ENCODE peak calls at places on chromosomes 7 and 10, in eight cellular contexts. One of them, this sample, is unnamed.

GRCh38 chr7:150974468-150975391 is 3.4 kb downstream of the KCNH2 start:
- DNase-seq in transverse colon: peak
- DNase-seq in nephron progenitor cell: peak
- DNase-seq in retinal pigment epithelial cell: no peak
- DNase-seq in fibroblast of mammary gland: no peak
- DNase-seq in colonic mucosa: peak
- DNase-seq in hepatocyte: peak
- DNase-seq in astrocyte: no peak
- DNase-seq in this sample: peak

GRCh38 chr10:1049425-1049958 is 573 bp upstream of the IDI1 start:
- DNase-seq in transverse colon: no peak
- DNase-seq in nephron progenitor cell: no peak
- DNase-seq in retinal pigment epithelial cell: no peak
- DNase-seq in fibroblast of mammary gland: no peak
- DNase-seq in colonic mucosa: no peak
- DNase-seq in hepatocyte: no peak
- DNase-seq in astrocyte: peak
- DNase-seq in this sample: no peak

GRCh38 chr7:130371059-130371458 is 9.2 kb upstream of the CPA1 start:
- DNase-seq in transverse colon: peak
- DNase-seq in nephron progenitor cell: no peak
- DNase-seq in retinal pigment epithelial cell: no peak
- DNase-seq in fibroblast of mammary gland: peak
- DNase-seq in colonic mucosa: no peak
- DNase-seq in hepatocyte: no peak
- DNase-seq in astrocyte: no peak
- DNase-seq in this sample: no peak

GRCh38 chr7:140674356-140674800 is 1.6 kb downstream of the ADCK2 start:
- DNase-seq in transverse colon: peak
- DNase-seq in nephron progenitor cell: no peak
- DNase-seq in retinal pigment epithelial cell: no peak
- DNase-seq in fibroblast of mammary gland: no peak
- DNase-seq in colonic mucosa: peak
- DNase-seq in hepatocyte: no peak
- DNase-seq in astrocyte: no peak
- DNase-seq in this sample: no peak

GRCh38 chr10:46016190-46016589 is 14.2 kb downstream of the NCOA4 start:
- DNase-seq in transverse colon: no peak
- DNase-seq in nephron progenitor cell: no peak
- DNase-seq in retinal pigment epithelial cell: no peak
- DNase-seq in fibroblast of mammary gland: no peak
- DNase-seq in colonic mucosa: no peak
- DNase-seq in hepatocyte: no peak
- DNase-seq in astrocyte: no peak
- DNase-seq in this sample: no peak

GRCh38 chr10:131773989-131774343 is 126.8 kb upstream of the PPP2R2D start:
- DNase-seq in transverse colon: no peak
- DNase-seq in nephron progenitor cell: no peak
- DNase-seq in retinal pigment epithelial cell: no peak
- DNase-seq in fibroblast of mammary gland: no peak
- DNase-seq in colonic mucosa: no peak
- DNase-seq in hepatocyte: no peak
- DNase-seq in astrocyte: no peak
- DNase-seq in this sample: no peak

GRCh38 chr7:78873117-78873516 is 580.4 kb downstream of the MAGI2 start:
- DNase-seq in transverse colon: no peak
- DNase-seq in nephron progenitor cell: peak
- DNase-seq in retinal pigment epithelial cell: no peak
- DNase-seq in fibroblast of mammary gland: no peak
- DNase-seq in colonic mucosa: no peak
- DNase-seq in hepatocyte: no peak
- DNase-seq in astrocyte: no peak
- DNase-seq in this sample: no peak

GRCh38 chr10:32530231-32530630 is 84.3 kb downstream of the CCDC7 start:
- DNase-seq in transverse colon: no peak
- DNase-seq in nephron progenitor cell: no peak
- DNase-seq in retinal pigment epithelial cell: no peak
- DNase-seq in fibroblast of mammary gland: no peak
- DNase-seq in colonic mucosa: no peak
- DNase-seq in hepatocyte: no peak
- DNase-seq in astrocyte: no peak
- DNase-seq in this sample: no peak

GRCh38 chr7:113812881-113813280 is 105.9 kb downstream of the PPP1R3A start:
- DNase-seq in transverse colon: no peak
- DNase-seq in nephron progenitor cell: no peak
- DNase-seq in retinal pigment epithelial cell: no peak
- DNase-seq in fibroblast of mammary gland: no peak
- DNase-seq in colonic mucosa: no peak
- DNase-seq in hepatocyte: no peak
- DNase-seq in astrocyte: peak
- DNase-seq in this sample: no peak

GRCh38 chr10:12835709-12836108 is 165.8 kb downstream of the CCDC3 start:
- DNase-seq in transverse colon: no peak
- DNase-seq in nephron progenitor cell: no peak
- DNase-seq in retinal pigment epithelial cell: peak
- DNase-seq in fibroblast of mammary gland: peak
- DNase-seq in colonic mucosa: no peak
- DNase-seq in hepatocyte: no peak
- DNase-seq in astrocyte: peak
- DNase-seq in this sample: no peak

GRCh38 chr7:22487978-22488642 is 11.9 kb downstream of the STEAP1B start:
- DNase-seq in transverse colon: no peak
- DNase-seq in nephron progenitor cell: no peak
- DNase-seq in retinal pigment epithelial cell: no peak
- DNase-seq in fibroblast of mammary gland: no peak
- DNase-seq in colonic mucosa: no peak
- DNase-seq in hepatocyte: no peak
- DNase-seq in astrocyte: no peak
- DNase-seq in this sample: no peak

GRCh38 chr10:31929260-31929985 is 792 bp upstream of the ARHGAP12 start:
- DNase-seq in transverse colon: peak
- DNase-seq in nephron progenitor cell: no peak
- DNase-seq in retinal pigment epithelial cell: no peak
- DNase-seq in fibroblast of mammary gland: peak
- DNase-seq in colonic mucosa: peak
- DNase-seq in hepatocyte: peak
- DNase-seq in astrocyte: no peak
- DNase-seq in this sample: peak

GRCh38 chr7:157676456-157677255 is 339.9 kb downstream of the DNAJB6 start:
- DNase-seq in transverse colon: no peak
- DNase-seq in nephron progenitor cell: no peak
- DNase-seq in retinal pigment epithelial cell: no peak
- DNase-seq in fibroblast of mammary gland: no peak
- DNase-seq in colonic mucosa: no peak
- DNase-seq in hepatocyte: no peak
- DNase-seq in astrocyte: no peak
- DNase-seq in this sample: no peak

GRCh38 chr10:66586897-66587679 is 338.7 kb upstream of the LRRTM3 start:
- DNase-seq in transverse colon: no peak
- DNase-seq in nephron progenitor cell: no peak
- DNase-seq in retinal pigment epithelial cell: no peak
- DNase-seq in fibroblast of mammary gland: no peak
- DNase-seq in colonic mucosa: no peak
- DNase-seq in hepatocyte: no peak
- DNase-seq in astrocyte: no peak
- DNase-seq in this sample: no peak

GRCh38 chr7:44066494-44067063 is 1.2 kb upstream of the PGAM2 start:
- DNase-seq in transverse colon: peak
- DNase-seq in nephron progenitor cell: no peak
- DNase-seq in retinal pigment epithelial cell: no peak
- DNase-seq in fibroblast of mammary gland: no peak
- DNase-seq in colonic mucosa: no peak
- DNase-seq in hepatocyte: no peak
- DNase-seq in astrocyte: no peak
- DNase-seq in this sample: no peak

GRCh38 chr7:75866497-75867389 is 12.1 kb upstream of the RHBDD2 start:
- DNase-seq in transverse colon: peak
- DNase-seq in nephron progenitor cell: peak
- DNase-seq in retinal pigment epithelial cell: no peak
- DNase-seq in fibroblast of mammary gland: peak
- DNase-seq in colonic mucosa: peak
- DNase-seq in hepatocyte: peak
- DNase-seq in astrocyte: no peak
- DNase-seq in this sample: peak

GRCh38 chr10:79087721-79088120 is 19.0 kb downstream of the ZMIZ1 start:
- DNase-seq in transverse colon: no peak
- DNase-seq in nephron progenitor cell: no peak
- DNase-seq in retinal pigment epithelial cell: no peak
- DNase-seq in fibroblast of mammary gland: no peak
- DNase-seq in colonic mucosa: no peak
- DNase-seq in hepatocyte: no peak
- DNase-seq in astrocyte: no peak
- DNase-seq in this sample: no peak

GRCh38 chr10:84805149-84805548 is 476.8 kb downstream of the CCSER2 start:
- DNase-seq in transverse colon: no peak
- DNase-seq in nephron progenitor cell: no peak
- DNase-seq in retinal pigment epithelial cell: no peak
- DNase-seq in fibroblast of mammary gland: no peak
- DNase-seq in colonic mucosa: no peak
- DNase-seq in hepatocyte: no peak
- DNase-seq in astrocyte: no peak
- DNase-seq in this sample: no peak

GRCh38 chr10:93495654-93496321 is 624 bp upstream of the CEP55 start:
- DNase-seq in transverse colon: peak
- DNase-seq in nephron progenitor cell: no peak
- DNase-seq in retinal pigment epithelial cell: no peak
- DNase-seq in fibroblast of mammary gland: peak
- DNase-seq in colonic mucosa: peak
- DNase-seq in hepatocyte: peak
- DNase-seq in astrocyte: no peak
- DNase-seq in this sample: peak

DNA sequence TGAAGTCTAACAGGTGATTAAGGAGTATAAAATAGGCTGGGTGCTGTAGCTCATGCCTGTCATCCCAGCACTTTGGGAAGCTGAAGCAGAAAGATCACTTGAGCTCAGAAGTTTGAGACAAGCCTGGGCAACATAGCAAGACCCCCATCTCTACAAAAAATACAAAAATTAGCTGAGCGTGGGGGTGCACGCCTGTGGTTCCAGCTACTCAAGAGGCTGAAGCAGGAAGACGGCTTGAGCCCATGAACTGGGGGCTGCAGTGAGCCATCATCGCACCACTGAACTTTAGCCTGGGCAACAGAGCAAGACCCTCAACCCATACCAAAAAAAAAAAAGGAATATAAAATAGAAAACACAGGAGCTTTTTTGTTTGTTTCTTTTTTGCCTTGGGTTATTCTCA is 47.4 kb downstream of the DCLRE1A start:
- DNase-seq in transverse colon: no peak
- DNase-seq in nephron progenitor cell: no peak
- DNase-seq in retinal pigment epithelial cell: no peak
- DNase-seq in fibroblast of mammary gland: no peak
- DNase-seq in colonic mucosa: no peak
- DNase-seq in hepatocyte: no peak
- DNase-seq in astrocyte: no peak
- DNase-seq in this sample: no peak
- TF ChIP-seq CTCF in transverse colon: no peak
- TF ChIP-seq CTCF in nephron progenitor cell: no peak
- TF ChIP-seq CTCF in retinal pigment epithelial cell: no peak
- TF ChIP-seq CTCF in fibroblast of mammary gland: no peak
- TF ChIP-seq CTCF in colonic mucosa: no peak
- TF ChIP-seq CTCF in hepatocyte: no peak
- TF ChIP-seq CTCF in astrocyte: no peak
- TF ChIP-seq CTCF in this sample: no peak

GRCh38 chr10:89643812-89644690 is 991 bp downstream of the PANK1 start:
- DNase-seq in transverse colon: peak
- DNase-seq in nephron progenitor cell: peak
- DNase-seq in retinal pigment epithelial cell: peak
- DNase-seq in fibroblast of mammary gland: peak
- DNase-seq in colonic mucosa: peak
- DNase-seq in hepatocyte: peak
- DNase-seq in astrocyte: peak
- DNase-seq in this sample: peak
- TF ChIP-seq CTCF in transverse colon: no peak
- TF ChIP-seq CTCF in nephron progenitor cell: no peak
- TF ChIP-seq CTCF in retinal pigment epithelial cell: no peak
- TF ChIP-seq CTCF in fibroblast of mammary gland: no peak
- TF ChIP-seq CTCF in colonic mucosa: no peak
- TF ChIP-seq CTCF in hepatocyte: no peak
- TF ChIP-seq CTCF in astrocyte: no peak
- TF ChIP-seq CTCF in this sample: no peak

DNA sequence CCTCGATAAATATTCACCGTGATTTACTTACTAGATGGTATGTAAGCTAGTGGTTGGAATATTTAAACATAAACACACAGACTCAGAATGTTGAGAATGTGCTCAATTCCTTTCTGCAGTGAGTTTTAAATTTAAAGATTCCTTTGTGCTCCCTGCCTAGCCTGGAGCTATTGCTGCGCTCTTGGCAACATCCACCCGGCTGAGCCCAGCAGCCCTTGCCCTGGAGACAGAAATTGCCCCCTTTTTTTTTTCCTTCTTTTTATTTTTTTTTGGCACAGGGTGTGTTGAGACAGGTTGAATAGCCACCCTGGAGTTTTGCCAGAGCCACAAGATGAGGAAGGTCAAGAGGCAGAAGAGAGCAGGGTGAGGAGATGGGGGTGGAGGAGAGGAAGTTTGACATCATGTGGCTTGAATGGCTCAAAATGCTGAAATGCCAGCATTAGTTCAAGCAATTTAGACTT is 180.8 kb downstream of the PRKCQ start:
- DNase-seq in transverse colon: no peak
- DNase-seq in nephron progenitor cell: no peak
- DNase-seq in retinal pigment epithelial cell: no peak
- DNase-seq in fibroblast of mammary gland: no peak
- DNase-seq in colonic mucosa: peak
- DNase-seq in hepatocyte: no peak
- DNase-seq in astrocyte: peak
- DNase-seq in this sample: no peak
- TF ChIP-seq CTCF in transverse colon: no peak
- TF ChIP-seq CTCF in nephron progenitor cell: no peak
- TF ChIP-seq CTCF in retinal pigment epithelial cell: no peak
- TF ChIP-seq CTCF in fibroblast of mammary gland: no peak
- TF ChIP-seq CTCF in colonic mucosa: no peak
- TF ChIP-seq CTCF in hepatocyte: no peak
- TF ChIP-seq CTCF in astrocyte: no peak
- TF ChIP-seq CTCF in this sample: no peak

GRCh38 chr10:59242057-59242456 is 65.6 kb downstream of the PHYHIPL start:
- DNase-seq in transverse colon: no peak
- DNase-seq in nephron progenitor cell: no peak
- DNase-seq in retinal pigment epithelial cell: no peak
- DNase-seq in fibroblast of mammary gland: no peak
- DNase-seq in colonic mucosa: no peak
- DNase-seq in hepatocyte: no peak
- DNase-seq in astrocyte: no peak
- DNase-seq in this sample: no peak

GRCh38 chr10:59244871-59245270 is 68.4 kb downstream of the PHYHIPL start:
- DNase-seq in transverse colon: no peak
- DNase-seq in nephron progenitor cell: no peak
- DNase-seq in retinal pigment epithelial cell: no peak
- DNase-seq in fibroblast of mammary gland: no peak
- DNase-seq in colonic mucosa: no peak
- DNase-seq in hepatocyte: no peak
- DNase-seq in astrocyte: peak
- DNase-seq in this sample: no peak

GRCh38 chr10:59240581-59241183 is 64.2 kb downstream of the PHYHIPL start:
- DNase-seq in transverse colon: no peak
- DNase-seq in nephron progenitor cell: peak
- DNase-seq in retinal pigment epithelial cell: peak
- DNase-seq in fibroblast of mammary gland: peak
- DNase-seq in colonic mucosa: peak
- DNase-seq in hepatocyte: peak
- DNase-seq in astrocyte: peak
- DNase-seq in this sample: no peak

GRCh38 chr10:59243611-59244195 is 67.3 kb downstream of the PHYHIPL start:
- DNase-seq in transverse colon: no peak
- DNase-seq in nephron progenitor cell: no peak
- DNase-seq in retinal pigment epithelial cell: no peak
- DNase-seq in fibroblast of mammary gland: no peak
- DNase-seq in colonic mucosa: no peak
- DNase-seq in hepatocyte: no peak
- DNase-seq in astrocyte: peak
- DNase-seq in this sample: no peak

GRCh38 chr10:59242991-59243390 is 66.5 kb downstream of the PHYHIPL start:
- DNase-seq in transverse colon: no peak
- DNase-seq in nephron progenitor cell: no peak
- DNase-seq in retinal pigment epithelial cell: no peak
- DNase-seq in fibroblast of mammary gland: no peak
- DNase-seq in colonic mucosa: no peak
- DNase-seq in hepatocyte: no peak
- DNase-seq in astrocyte: no peak
- DNase-seq in this sample: no peak
- TF ChIP-seq CTCF in transverse colon: no peak
- TF ChIP-seq CTCF in nephron progenitor cell: no peak
- TF ChIP-seq CTCF in retinal pigment epithelial cell: no peak
- TF ChIP-seq CTCF in fibroblast of mammary gland: no peak
- TF ChIP-seq CTCF in colonic mucosa: no peak
- TF ChIP-seq CTCF in hepatocyte: no peak
- TF ChIP-seq CTCF in astrocyte: no peak
- TF ChIP-seq CTCF in this sample: no peak

This sample was measured in BE2C.